ENCODE peak calls at places on chromosome 10, in four cellular contexts. U is K562, S is AG04449, M is brain microvascular endothelial cell. L is an unnamed sample.

GRCh38 chr10:110398419-110399162 is 93.9 kb upstream of the SMNDC1 start:
- DNase-seq in U (no peak), S (peak; percentile 90), M (peak; percentile 97), L (no peak)

GRCh38 chr10:62037890-62038608 is 136.6 kb downstream of the ARID5B start:
- DNase-seq in U (no peak), S (no peak), M (no peak), L (no peak)

GRCh38 chr10:132103116-132103910 is 37.6 kb downstream of the JAKMIP3 start:
- DNase-seq in U (no peak), S (no peak), M (no peak), L (no peak)

GRCh38 chr10:97075421-97075820 is 110.3 kb downstream of the SLIT1 start:
- DNase-seq in U (no peak), S (no peak), M (no peak), L (no peak)

GRCh38 chr10:21519981-21520436 is 5.5 kb downstream of the SKIDA1 start:
- DNase-seq in U (no peak), S (no peak), M (peak; percentile 70), L (no peak)

GRCh38 chr10:30850776-30851175 is 180.9 kb downstream of the ZNF438 start:
- DNase-seq in U (no peak), S (no peak), M (no peak), L (no peak)

GRCh38 chr10:70918851-70919530 is 30.6 kb upstream of the PCBD1 start:
- DNase-seq in U (no peak), S (no peak), M (no peak), L (peak; percentile 65)

GRCh38 chr10:32055478-32056135 is 618 bp downstream of the KIF5B start:
- DNase-seq in U (peak; percentile 89), S (no peak), M (peak; percentile 36), L (peak; percentile 82)

GRCh38 chr10:88608052-88608732 is 21.6 kb downstream of the LIPJ start:
- DNase-seq in U (no peak), S (no peak), M (no peak), L (no peak)

GRCh38 chr10:34768261-34768971 is 46.7 kb downstream of the PARD3 start:
- DNase-seq in U (no peak), S (no peak), M (no peak), L (no peak)

GRCh38 chr10:27369832-27370231 is 129.2 kb upstream of the ACBD5 start:
- DNase-seq in U (peak; percentile 9), S (no peak), M (no peak), L (no peak)

GRCh38 chr10:132193907-132194552 is 7.3 kb downstream of the DPYSL4 start:
- DNase-seq in U (peak; percentile 19), S (no peak), M (no peak), L (peak; percentile 11)

GRCh38 chr10:26242752-26243151 is 26.2 kb downstream of the GAD2 start:
- DNase-seq in U (no peak), S (no peak), M (no peak), L (peak; percentile 29)

GRCh38 chr10:43899224-43899959 is 250.7 kb upstream of the ZNF32 start:
- DNase-seq in U (no peak), S (no peak), M (no peak), L (no peak)

L was measured in glutamatergic neuron.